ENCODE peak calls at places on chromosomes 16 and 17, in four cellular contexts. One of them, this sample, is unnamed.

GRCh38 chr17:69228576-69228975 is at the start of gene ABCA10:
- DNase-seq in K562: no peak
- DNase-seq in IMR-90: peak; percentile 8
- DNase-seq in endothelial cell of umbilical vein: no peak
- DNase-seq in this sample: no peak

GRCh38 chr16:2244301-2244700 is 7.1 kb downstream of the ECI1 start:
- DNase-seq in IMR-90: no peak
- DNase-seq in K562: no peak
- DNase-seq in endothelial cell of umbilical vein: no peak
- DNase-seq in this sample: no peak

GRCh38 chr17:39704821-39705551 is 5.1 kb downstream of the ERBB2 start:
- DNase-seq in endothelial cell of umbilical vein: no peak
- DNase-seq in IMR-90: peak; percentile 50
- DNase-seq in K562: no peak
- DNase-seq in this sample: no peak

GRCh38 chr16:81697321-81697885 is 81.7 kb upstream of the PLCG2 start:
- DNase-seq in IMR-90: peak; percentile 54
- DNase-seq in K562: peak; percentile 79
- DNase-seq in endothelial cell of umbilical vein: peak; percentile 79
- DNase-seq in this sample: no peak

GRCh38 chr16:53743149-53743566 is 39.2 kb downstream of the FTO start:
- DNase-seq in K562: no peak
- DNase-seq in endothelial cell of umbilical vein: peak; percentile 28
- DNase-seq in IMR-90: peak; percentile 18
- DNase-seq in this sample: no peak

GRCh38 chr17:79790805-79791353 is 6.0 kb downstream of the CBX8 start:
- DNase-seq in endothelial cell of umbilical vein: no peak
- DNase-seq in K562: no peak
- DNase-seq in IMR-90: no peak
- DNase-seq in this sample: no peak

GRCh38 chr16:1020591-1020990 is 39.0 kb downstream of the SOX8 start:
- DNase-seq in endothelial cell of umbilical vein: no peak
- DNase-seq in K562: no peak
- DNase-seq in IMR-90: no peak
- DNase-seq in this sample: no peak

GRCh38 chr17:50423553-50424159 is 2.4 kb upstream of the ACSF2 start:
- DNase-seq in K562: peak; percentile 68
- DNase-seq in endothelial cell of umbilical vein: peak; percentile 83
- DNase-seq in IMR-90: peak; percentile 91
- DNase-seq in this sample: no peak

GRCh38 chr16:13178318-13178717 is 276.9 kb downstream of the SHISA9 start:
- DNase-seq in IMR-90: no peak
- DNase-seq in endothelial cell of umbilical vein: no peak
- DNase-seq in K562: no peak
- DNase-seq in this sample: no peak

GRCh38 chr17:50363217-50364060 is 9.5 kb downstream of the MRPL27 start:
- DNase-seq in endothelial cell of umbilical vein: peak; percentile 25
- DNase-seq in K562: peak; percentile 41
- DNase-seq in IMR-90: peak; percentile 35
- DNase-seq in this sample: no peak

GRCh38 chr17:3012926-3013581 is 50.4 kb downstream of the OR1D5 start:
- DNase-seq in K562: peak; percentile 66
- DNase-seq in endothelial cell of umbilical vein: peak; percentile 62
- DNase-seq in IMR-90: peak; percentile 40
- DNase-seq in this sample: peak; percentile 16

GRCh38 chr17:9389116-9389515 is 186.5 kb downstream of the STX8 start:
- DNase-seq in K562: no peak
- DNase-seq in endothelial cell of umbilical vein: peak; percentile 67
- DNase-seq in IMR-90: peak; percentile 97
- DNase-seq in this sample: peak; percentile 68
- TF ChIP-seq FOS in K562: no peak
- TF ChIP-seq FOS in endothelial cell of umbilical vein: no peak
- TF ChIP-seq FOS in IMR-90: peak; percentile 12
- TF ChIP-seq FOS in this sample: no peak

GRCh38 chr17:71964559-71964958 is 156.3 kb upstream of the SOX9 start:
- DNase-seq in IMR-90: no peak
- DNase-seq in endothelial cell of umbilical vein: no peak
- DNase-seq in K562: no peak
- DNase-seq in this sample: no peak

GRCh38 chr17:71963341-71963740 is 157.5 kb upstream of the SOX9 start:
- DNase-seq in endothelial cell of umbilical vein: no peak
- DNase-seq in K562: no peak
- DNase-seq in IMR-90: no peak
- DNase-seq in this sample: no peak

GRCh38 chr17:71966055-71966454 is 154.8 kb upstream of the SOX9 start:
- DNase-seq in IMR-90: no peak
- DNase-seq in endothelial cell of umbilical vein: no peak
- DNase-seq in K562: no peak
- DNase-seq in this sample: no peak

GRCh38 chr17:71966459-71967313 is 154.1 kb upstream of the SOX9 start:
- DNase-seq in endothelial cell of umbilical vein: no peak
- DNase-seq in K562: no peak
- DNase-seq in IMR-90: no peak
- DNase-seq in this sample: no peak

GRCh38 chr17:71963791-71964190 is 157.0 kb upstream of the SOX9 start:
- DNase-seq in endothelial cell of umbilical vein: no peak
- DNase-seq in K562: no peak
- DNase-seq in IMR-90: no peak
- DNase-seq in this sample: no peak
- TF ChIP-seq FOS in endothelial cell of umbilical vein: no peak
- TF ChIP-seq FOS in K562: no peak
- TF ChIP-seq FOS in IMR-90: no peak
- TF ChIP-seq FOS in this sample: no peak

GRCh38 chr17:78127240-78127887 is 1.2 kb downstream of the TMC6 start:
- DNase-seq in IMR-90: no peak
- DNase-seq in K562: peak; percentile 76
- DNase-seq in endothelial cell of umbilical vein: no peak
- DNase-seq in this sample: no peak
- TF ChIP-seq FOS in IMR-90: no peak
- TF ChIP-seq FOS in K562: no peak
- TF ChIP-seq FOS in endothelial cell of umbilical vein: no peak
- TF ChIP-seq FOS in this sample: no peak

DNA sequence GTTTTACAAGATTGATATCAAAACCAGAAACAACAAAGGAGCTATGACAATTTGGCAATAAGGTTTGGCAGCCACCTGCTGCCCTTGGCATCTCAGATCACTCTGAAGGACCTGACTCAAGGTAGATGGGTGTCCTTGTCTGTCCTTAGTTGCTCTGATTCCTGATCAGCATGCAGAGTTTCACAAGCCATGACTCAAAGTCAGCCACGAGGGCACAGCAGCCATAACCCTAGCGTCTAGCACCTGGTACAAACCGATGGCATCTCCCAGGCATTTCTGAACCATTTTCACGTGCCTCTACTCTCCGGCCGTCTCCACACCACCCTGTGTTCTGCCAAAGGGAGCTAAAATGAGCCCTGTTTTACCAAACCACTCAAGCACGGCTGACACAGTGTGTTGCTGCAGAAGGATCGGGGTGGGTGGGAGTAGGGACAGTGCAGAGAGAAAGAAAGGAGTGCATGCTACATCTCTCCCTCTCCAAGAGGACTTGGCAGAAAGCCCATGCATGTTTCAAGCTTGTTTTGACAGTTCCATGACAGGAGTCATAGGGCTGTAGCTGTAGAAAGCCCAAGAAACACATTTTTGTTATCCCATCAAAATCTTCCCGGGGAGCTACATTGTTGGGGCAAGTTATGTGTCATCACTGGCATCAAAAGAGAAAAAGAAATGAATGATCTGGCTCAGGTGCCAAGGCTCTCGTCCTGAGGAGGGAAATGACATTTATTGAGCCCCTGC is 297.3 kb downstream of the ABCC12 start:
- DNase-seq in K562: no peak
- DNase-seq in IMR-90: no peak
- DNase-seq in endothelial cell of umbilical vein: no peak
- DNase-seq in this sample: no peak
- TF ChIP-seq FOS in K562: no peak
- TF ChIP-seq FOS in IMR-90: no peak
- TF ChIP-seq FOS in endothelial cell of umbilical vein: no peak
- TF ChIP-seq FOS in this sample: no peak

GRCh38 chr17:59366773-59367656 is 35.6 kb downstream of the YPEL2 start:
- DNase-seq in endothelial cell of umbilical vein: peak; percentile 32
- DNase-seq in K562: no peak
- DNase-seq in IMR-90: peak; percentile 69
- DNase-seq in this sample: no peak
- TF ChIP-seq FOS in endothelial cell of umbilical vein: no peak
- TF ChIP-seq FOS in K562: no peak
- TF ChIP-seq FOS in IMR-90: no peak
- TF ChIP-seq FOS in this sample: no peak

GRCh38 chr16:89842471-89843408 is 14.5 kb downstream of the SPIRE2 start:
- DNase-seq in endothelial cell of umbilical vein: peak; percentile 72
- DNase-seq in IMR-90: peak; percentile 71
- DNase-seq in K562: no peak
- DNase-seq in this sample: no peak
- TF ChIP-seq FOS in endothelial cell of umbilical vein: no peak
- TF ChIP-seq FOS in IMR-90: no peak
- TF ChIP-seq FOS in K562: no peak
- TF ChIP-seq FOS in this sample: no peak

GRCh38 chr16:26382607-26383006 is 684.1 kb upstream of the C16orf82 start:
- DNase-seq in endothelial cell of umbilical vein: no peak
- DNase-seq in K562: no peak
- DNase-seq in IMR-90: no peak
- DNase-seq in this sample: no peak
- TF ChIP-seq FOS in endothelial cell of umbilical vein: no peak
- TF ChIP-seq FOS in K562: no peak
- TF ChIP-seq FOS in IMR-90: no peak
- TF ChIP-seq FOS in this sample: no peak

GRCh38 chr16:56708418-56708817 is 21.5 kb upstream of the NUP93 start:
- DNase-seq in K562: no peak
- DNase-seq in IMR-90: no peak
- DNase-seq in endothelial cell of umbilical vein: no peak
- DNase-seq in this sample: no peak

GRCh38 chr16:56709686-56710040 is 20.3 kb upstream of the NUP93 start:
- DNase-seq in K562: no peak
- DNase-seq in endothelial cell of umbilical vein: no peak
- DNase-seq in IMR-90: no peak
- DNase-seq in this sample: no peak

GRCh38 chr16:56710181-56710737 is 19.7 kb upstream of the NUP93 start:
- DNase-seq in IMR-90: no peak
- DNase-seq in K562: no peak
- DNase-seq in endothelial cell of umbilical vein: no peak
- DNase-seq in this sample: no peak

GRCh38 chr16:56711862-56712261 is 18.1 kb upstream of the NUP93 start:
- DNase-seq in IMR-90: peak; percentile 3
- DNase-seq in endothelial cell of umbilical vein: no peak
- DNase-seq in K562: no peak
- DNase-seq in this sample: no peak

GRCh38 chr16:56708821-56709685 is 20.9 kb upstream of the NUP93 start:
- DNase-seq in endothelial cell of umbilical vein: no peak
- DNase-seq in K562: no peak
- DNase-seq in IMR-90: no peak
- DNase-seq in this sample: no peak
- TF ChIP-seq FOS in endothelial cell of umbilical vein: no peak
- TF ChIP-seq FOS in K562: no peak
- TF ChIP-seq FOS in IMR-90: no peak
- TF ChIP-seq FOS in this sample: no peak

GRCh38 chr16:51952500-51952899 is 594.4 kb downstream of the TOX3 start:
- DNase-seq in K562: no peak
- DNase-seq in IMR-90: peak; percentile 20
- DNase-seq in endothelial cell of umbilical vein: no peak
- DNase-seq in this sample: no peak
- TF ChIP-seq FOS in K562: no peak
- TF ChIP-seq FOS in IMR-90: no peak
- TF ChIP-seq FOS in endothelial cell of umbilical vein: no peak
- TF ChIP-seq FOS in this sample: no peak

DNA sequence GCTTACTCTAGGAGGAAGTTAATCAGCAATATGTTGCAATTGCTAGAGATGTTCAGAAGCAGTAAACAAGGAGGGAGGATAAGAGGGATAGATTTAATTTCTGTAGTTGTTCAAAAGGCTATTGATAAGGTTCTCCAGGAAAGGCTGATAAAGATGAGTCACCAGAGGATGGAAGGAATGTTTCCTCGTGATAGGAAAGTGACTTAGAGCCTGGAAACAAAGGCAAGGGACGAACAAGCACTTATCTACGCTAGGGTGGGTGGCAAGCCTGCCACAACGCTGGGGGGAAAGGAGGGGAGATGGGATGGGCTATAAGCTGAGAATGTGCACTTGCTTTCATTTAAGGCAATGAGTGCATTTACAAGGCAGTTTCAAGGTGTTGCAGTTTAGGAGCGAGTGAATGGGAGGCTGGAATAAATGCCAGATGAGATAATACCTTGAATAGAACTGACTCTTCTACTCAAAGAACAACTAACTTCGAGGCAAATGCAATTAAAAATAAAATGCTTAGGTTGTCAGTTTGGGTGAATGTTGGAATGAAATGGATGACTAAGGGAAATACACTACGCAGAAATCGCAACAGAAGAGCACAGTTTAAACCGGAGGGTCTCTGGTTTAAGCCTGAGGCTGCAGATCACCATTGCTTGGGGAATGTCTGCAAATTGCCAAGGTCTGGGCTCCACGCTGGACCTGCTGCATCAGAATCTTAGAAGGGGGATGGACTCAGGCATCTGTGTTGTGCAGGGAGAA is 76.0 kb upstream of the RBBP6 start:
- DNase-seq in K562: peak; percentile 69
- DNase-seq in IMR-90: no peak
- DNase-seq in endothelial cell of umbilical vein: peak; percentile 14
- DNase-seq in this sample: no peak
- TF ChIP-seq FOS in K562: no peak
- TF ChIP-seq FOS in IMR-90: no peak
- TF ChIP-seq FOS in endothelial cell of umbilical vein: no peak
- TF ChIP-seq FOS in this sample: no peak

This sample was measured in GM12878.